ENCODE peak calls at places on chromosomes 5 and 9, in six cellular contexts. I, E, D, M, L and W are unnamed samples.

GRCh38 chr9:5269249-5269715 is 35.2 kb downstream of the RLN2 start:
- DNase-seq in I (peak; percentile 18), D (peak; percentile 83), M (peak; percentile 2), L (peak; percentile 63), E (no peak), W (no peak)

GRCh38 chr5:5043346-5043745 is 96.8 kb upstream of the ADAMTS16 start:
- DNase-seq in M (no peak), L (no peak), I (no peak), E (no peak), D (no peak), W (no peak)

GRCh38 chr9:137320555-137321384 is 18.7 kb upstream of the NRARP start:
- DNase-seq in I (no peak), E (no peak), D (no peak), L (no peak), M (no peak), W (no peak)

GRCh38 chr5:173564106-173564505 is 52.3 kb downstream of the BOD1 start:
- DNase-seq in D (no peak), M (no peak), I (no peak), E (no peak), L (no peak), W (no peak)

GRCh38 chr5:128234928-128235641 is 151.5 kb downstream of the SLC12A2 start:
- DNase-seq in I (no peak), L (no peak), E (no peak), D (no peak), M (no peak), W (no peak)

GRCh38 chr5:107072967-107073366 is 597.8 kb downstream of the EFNA5 start:
- DNase-seq in I (no peak), E (no peak), M (no peak), D (no peak), L (no peak), W (no peak)

GRCh38 chr9:137019891-137020683 is 8.0 kb downstream of the ABCA2 start:
- DNase-seq in I (no peak), E (no peak), M (no peak), D (no peak), L (no peak), W (no peak)

GRCh38 chr5:179802950-179803562 is 3.6 kb downstream of the MGAT4B start:
- DNase-seq in L (no peak), E (no peak), M (no peak), I (peak; percentile 85), D (no peak), W (no peak)

GRCh38 chr9:122192914-122193525 is 33.3 kb downstream of the MORN5 start:
- DNase-seq in D (no peak), I (no peak), L (no peak), M (no peak), E (no peak), W (no peak)

GRCh38 chr5:171316258-171317121 is 7.4 kb downstream of the TLX3 start:
- DNase-seq in I (peak; percentile 74), L (no peak), M (peak; percentile 47), E (no peak), D (no peak), W (no peak)

GRCh38 chr5:129400395-129400983 is 59.6 kb upstream of the ADAMTS19 start:
- DNase-seq in E (no peak), D (peak; percentile 31), M (no peak), I (no peak), L (no peak), W (no peak)

GRCh38 chr5:42807722-42808447 is 3.8 kb downstream of the SELENOP start:
- DNase-seq in M (no peak), L (no peak), E (no peak), I (no peak), D (no peak), W (no peak)
- H3K4me3 ChIP-seq in M (no peak overlapping the region), L (no peak overlapping the region), E (no peak overlapping the region), I (no peak overlapping the region), D (no peak overlapping the region), W (no peak overlapping the region)

GRCh38 chr5:39426136-39426535 is 1.4 kb upstream of the DAB2 start:
- DNase-seq in L (no peak), M (no peak), D (no peak), I (no peak), E (no peak), W (no peak)
- H3K4me3 ChIP-seq in L (no peak overlapping the region), M (peak overlapping the region; percentile 15), D (no peak overlapping the region), I (no peak overlapping the region), E (no peak overlapping the region), W (no peak overlapping the region)

GRCh38 chr5:89270901-89271300 is 387.9 kb upstream of the MEF2C start:
- DNase-seq in D (no peak), E (no peak), I (no peak), M (no peak), L (no peak), W (no peak)
- H3K4me3 ChIP-seq in D (no peak overlapping the region), E (no peak overlapping the region), I (no peak overlapping the region), M (no peak overlapping the region), L (no peak overlapping the region), W (no peak overlapping the region)

GRCh38 chr9:130824616-130825015 is 10.4 kb upstream of the ABL1 start:
- DNase-seq in I (no peak), M (peak; percentile 45), E (no peak), L (no peak), D (no peak), W (no peak)
- H3K4me3 ChIP-seq in I (peak overlapping the region; percentile 30), M (no peak overlapping the region), E (no peak overlapping the region), L (no peak overlapping the region), D (no peak overlapping the region), W (no peak overlapping the region)

GRCh38 chr9:124779368-124780059 is 2.6 kb downstream of the OLFML2A start:
- DNase-seq in L (peak; percentile 87), E (peak; percentile 88), M (peak; percentile 92), D (peak; percentile 85), I (peak; percentile 69), W (no peak)
- H3K4me3 ChIP-seq in L (no peak overlapping the region), E (peak overlapping the region; percentile 4), M (no peak overlapping the region), D (no peak overlapping the region), I (peak overlapping the region; percentile 12), W (no peak overlapping the region)

GRCh38 chr5:177131711-177132503 is 1.7 kb upstream of the NSD1 start:
- DNase-seq in I (peak; percentile 35), M (peak; percentile 47), D (no peak), E (no peak), L (no peak), W (peak; percentile 20)
- H3K4me3 ChIP-seq in I (peak overlapping the region; percentile 65), M (no peak overlapping the region), D (no peak overlapping the region), E (no peak overlapping the region), L (no peak overlapping the region), W (peak overlapping the region; percentile 81)

GRCh38 chr9:131706608-131706970 is 33.3 kb downstream of the RAPGEF1 start:
- DNase-seq in I (no peak), M (no peak), E (no peak), L (no peak), D (no peak), W (no peak)

GRCh38 chr9:131704988-131705387 is 34.9 kb downstream of the RAPGEF1 start:
- DNase-seq in M (no peak), D (no peak), E (no peak), L (no peak), I (no peak), W (no peak)

GRCh38 chr9:131707677-131708612 is 31.9 kb downstream of the RAPGEF1 start:
- DNase-seq in D (peak; percentile 75), E (peak; percentile 61), L (no peak), I (no peak), M (peak; percentile 81), W (no peak)

GRCh38 chr9:131708613-131709002 is 31.3 kb downstream of the RAPGEF1 start:
- DNase-seq in I (no peak), L (no peak), E (no peak), D (no peak), M (no peak), W (no peak)

DNA sequence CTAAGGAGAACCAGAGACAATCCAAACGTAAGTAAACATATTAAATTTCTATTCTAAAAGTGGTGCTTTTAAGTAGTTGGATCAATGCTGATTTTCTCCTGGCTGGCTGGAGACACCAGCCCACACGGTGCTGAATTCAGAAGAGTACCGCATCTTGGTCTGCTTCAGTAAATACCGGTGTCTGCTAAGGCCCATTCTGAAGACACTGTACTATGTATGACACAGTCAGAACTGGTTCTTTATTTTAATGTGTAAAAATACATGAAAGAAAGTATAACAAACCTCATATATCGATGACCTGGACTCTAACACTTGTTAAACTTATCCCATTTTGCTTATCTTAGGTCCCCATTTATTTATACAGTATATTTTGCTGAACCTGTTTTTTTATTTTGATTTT is 32.8 kb downstream of the RAPGEF1 start:
- DNase-seq in I (no peak), E (no peak), M (no peak), D (no peak), L (no peak), W (no peak)
- H3K4me3 ChIP-seq in I (no peak overlapping the region), E (no peak overlapping the region), M (no peak overlapping the region), D (no peak overlapping the region), L (no peak overlapping the region), W (no peak overlapping the region)